ENCODE peak calls at places on chromosomes 11 and 22, in ten cellular contexts. One of them, this sample, is unnamed.

GRCh38 chr22:46914916-46915894 is 152.8 kb downstream of the TBC1D22A start:
- DNase-seq in type B pancreatic cell: no peak
- DNase-seq in activated naive CD8-positive, alpha-beta T cell treated with anti-CD3 and anti-CD28 coated beads, Interleukin-2, amount 10 ng/mL, durations not matched to agents 7 days and 5 days: no peak
- DNase-seq in RPMI8226: peak; percentile 84
- DNase-seq in colonic mucosa: peak; percentile 16
- DNase-seq in left cardiac atrium: no peak
- DNase-seq in posterior cingulate gyrus: no peak
- DNase-seq in iPS-NIHi11: no peak
- DNase-seq in lower leg skin: peak; percentile 64
- DNase-seq in left ventricle myocardium inferior: no peak
- DNase-seq in this sample: no peak

GRCh38 chr11:102446606-102447005 is 6.0 kb downstream of the TMEM123 start:
- DNase-seq in type B pancreatic cell: no peak
- DNase-seq in activated naive CD8-positive, alpha-beta T cell treated with anti-CD3 and anti-CD28 coated beads, Interleukin-2, amount 10 ng/mL, durations not matched to agents 7 days and 5 days: no peak
- DNase-seq in RPMI8226: no peak
- DNase-seq in colonic mucosa: no peak
- DNase-seq in left cardiac atrium: no peak
- DNase-seq in posterior cingulate gyrus: no peak
- DNase-seq in iPS-NIHi11: no peak
- DNase-seq in lower leg skin: no peak
- DNase-seq in left ventricle myocardium inferior: no peak
- DNase-seq in this sample: no peak

GRCh38 chr22:50010676-50011446 is 1.7 kb downstream of the IL17REL start:
- DNase-seq in type B pancreatic cell: no peak
- DNase-seq in activated naive CD8-positive, alpha-beta T cell treated with anti-CD3 and anti-CD28 coated beads, Interleukin-2, amount 10 ng/mL, durations not matched to agents 7 days and 5 days: no peak
- DNase-seq in RPMI8226: no peak
- DNase-seq in colonic mucosa: no peak
- DNase-seq in left cardiac atrium: no peak
- DNase-seq in posterior cingulate gyrus: no peak
- DNase-seq in iPS-NIHi11: peak; percentile 43
- DNase-seq in lower leg skin: no peak
- DNase-seq in left ventricle myocardium inferior: no peak
- DNase-seq in this sample: no peak

GRCh38 chr22:33658775-33659174 is 261.5 kb downstream of the LARGE1 start:
- DNase-seq in type B pancreatic cell: no peak
- DNase-seq in activated naive CD8-positive, alpha-beta T cell treated with anti-CD3 and anti-CD28 coated beads, Interleukin-2, amount 10 ng/mL, durations not matched to agents 7 days and 5 days: no peak
- DNase-seq in RPMI8226: no peak
- DNase-seq in colonic mucosa: peak; percentile 34
- DNase-seq in left cardiac atrium: peak; percentile 48
- DNase-seq in posterior cingulate gyrus: no peak
- DNase-seq in iPS-NIHi11: no peak
- DNase-seq in lower leg skin: peak; percentile 93
- DNase-seq in left ventricle myocardium inferior: peak; percentile 33
- DNase-seq in this sample: no peak

GRCh38 chr11:132898021-132898420 is 634.3 kb downstream of the OPCML start:
- DNase-seq in type B pancreatic cell: no peak
- DNase-seq in activated naive CD8-positive, alpha-beta T cell treated with anti-CD3 and anti-CD28 coated beads, Interleukin-2, amount 10 ng/mL, durations not matched to agents 7 days and 5 days: no peak
- DNase-seq in RPMI8226: no peak
- DNase-seq in colonic mucosa: no peak
- DNase-seq in left cardiac atrium: no peak
- DNase-seq in posterior cingulate gyrus: no peak
- DNase-seq in iPS-NIHi11: no peak
- DNase-seq in lower leg skin: no peak
- DNase-seq in left ventricle myocardium inferior: no peak
- DNase-seq in this sample: no peak

GRCh38 chr11:94402355-94402754 is 1.1 kb upstream of the GPR83 start:
- DNase-seq in type B pancreatic cell: no peak
- DNase-seq in activated naive CD8-positive, alpha-beta T cell treated with anti-CD3 and anti-CD28 coated beads, Interleukin-2, amount 10 ng/mL, durations not matched to agents 7 days and 5 days: no peak
- DNase-seq in RPMI8226: no peak
- DNase-seq in colonic mucosa: no peak
- DNase-seq in left cardiac atrium: no peak
- DNase-seq in posterior cingulate gyrus: no peak
- DNase-seq in iPS-NIHi11: no peak
- DNase-seq in lower leg skin: no peak
- DNase-seq in left ventricle myocardium inferior: no peak
- DNase-seq in this sample: no peak

GRCh38 chr11:77705195-77705876 is 67.7 kb upstream of the CLNS1A start:
- DNase-seq in type B pancreatic cell: no peak
- DNase-seq in activated naive CD8-positive, alpha-beta T cell treated with anti-CD3 and anti-CD28 coated beads, Interleukin-2, amount 10 ng/mL, durations not matched to agents 7 days and 5 days: no peak
- DNase-seq in RPMI8226: no peak
- DNase-seq in colonic mucosa: no peak
- DNase-seq in left cardiac atrium: no peak
- DNase-seq in posterior cingulate gyrus: no peak
- DNase-seq in iPS-NIHi11: no peak
- DNase-seq in lower leg skin: no peak
- DNase-seq in left ventricle myocardium inferior: no peak
- DNase-seq in this sample: peak; percentile 5

GRCh38 chr11:114821626-114822025 is 143.3 kb downstream of the NXPE2 start:
- DNase-seq in type B pancreatic cell: no peak
- DNase-seq in activated naive CD8-positive, alpha-beta T cell treated with anti-CD3 and anti-CD28 coated beads, Interleukin-2, amount 10 ng/mL, durations not matched to agents 7 days and 5 days: no peak
- DNase-seq in RPMI8226: peak; percentile 87
- DNase-seq in colonic mucosa: no peak
- DNase-seq in left cardiac atrium: no peak
- DNase-seq in posterior cingulate gyrus: peak; percentile 83
- DNase-seq in iPS-NIHi11: peak; percentile 51
- DNase-seq in lower leg skin: no peak
- DNase-seq in left ventricle myocardium inferior: no peak
- DNase-seq in this sample: peak; percentile 45

GRCh38 chr11:77799338-77799737 is 21.2 kb downstream of the RSF1 start:
- DNase-seq in type B pancreatic cell: no peak
- DNase-seq in activated naive CD8-positive, alpha-beta T cell treated with anti-CD3 and anti-CD28 coated beads, Interleukin-2, amount 10 ng/mL, durations not matched to agents 7 days and 5 days: no peak
- DNase-seq in RPMI8226: no peak
- DNase-seq in colonic mucosa: no peak
- DNase-seq in left cardiac atrium: no peak
- DNase-seq in posterior cingulate gyrus: no peak
- DNase-seq in iPS-NIHi11: no peak
- DNase-seq in lower leg skin: no peak
- DNase-seq in left ventricle myocardium inferior: no peak
- DNase-seq in this sample: no peak

GRCh38 chr11:94077568-94078293 is 50.9 kb upstream of the PANX1 start:
- DNase-seq in type B pancreatic cell: no peak
- DNase-seq in activated naive CD8-positive, alpha-beta T cell treated with anti-CD3 and anti-CD28 coated beads, Interleukin-2, amount 10 ng/mL, durations not matched to agents 7 days and 5 days: no peak
- DNase-seq in RPMI8226: no peak
- DNase-seq in colonic mucosa: no peak
- DNase-seq in left cardiac atrium: no peak
- DNase-seq in posterior cingulate gyrus: no peak
- DNase-seq in iPS-NIHi11: no peak
- DNase-seq in lower leg skin: no peak
- DNase-seq in left ventricle myocardium inferior: no peak
- DNase-seq in this sample: no peak

GRCh38 chr22:39664485-39665200 is 94.1 kb downstream of the CACNA1I start:
- DNase-seq in type B pancreatic cell: no peak
- DNase-seq in activated naive CD8-positive, alpha-beta T cell treated with anti-CD3 and anti-CD28 coated beads, Interleukin-2, amount 10 ng/mL, durations not matched to agents 7 days and 5 days: no peak
- DNase-seq in RPMI8226: no peak
- DNase-seq in colonic mucosa: peak; percentile 60
- DNase-seq in left cardiac atrium: no peak
- DNase-seq in posterior cingulate gyrus: no peak
- DNase-seq in iPS-NIHi11: peak; percentile 99
- DNase-seq in lower leg skin: no peak
- DNase-seq in left ventricle myocardium inferior: no peak
- DNase-seq in this sample: peak; percentile 94

GRCh38 chr22:36764060-36764459 is 11.9 kb downstream of the IFT27 start:
- DNase-seq in type B pancreatic cell: no peak
- DNase-seq in activated naive CD8-positive, alpha-beta T cell treated with anti-CD3 and anti-CD28 coated beads, Interleukin-2, amount 10 ng/mL, durations not matched to agents 7 days and 5 days: no peak
- DNase-seq in RPMI8226: no peak
- DNase-seq in colonic mucosa: no peak
- DNase-seq in left cardiac atrium: no peak
- DNase-seq in posterior cingulate gyrus: no peak
- DNase-seq in iPS-NIHi11: no peak
- DNase-seq in lower leg skin: peak; percentile 40
- DNase-seq in left ventricle myocardium inferior: no peak
- DNase-seq in this sample: no peak